ENCODE peak calls at places on chromosomes 12 and 14, in six cellular contexts. One of them, this sample, is unnamed.

GRCh38 chr14:105455766-105456660 is 18.6 kb upstream of the CRIP2 start:
- DNase-seq in stimulated activated CD4-positive, alpha-beta T cell treated with anti-CD3 and anti-CD28 coated beads, Interleukin-15, amount 100 ng/mL, for 24 hours: no peak
- DNase-seq in activated gamma-delta T cell treated with Interleukin-2 at 50 U/mL for 16 hours: no peak
- DNase-seq in neural crest cell: no peak
- DNase-seq in AG09319: no peak
- DNase-seq in ELR: no peak
- DNase-seq in this sample: no peak

GRCh38 chr12:57815177-57816000 is 3.1 kb downstream of the AVIL start:
- DNase-seq in stimulated activated CD4-positive, alpha-beta T cell treated with anti-CD3 and anti-CD28 coated beads, Interleukin-15, amount 100 ng/mL, for 24 hours: peak
- DNase-seq in activated gamma-delta T cell treated with Interleukin-2 at 50 U/mL for 16 hours: no peak
- DNase-seq in neural crest cell: no peak
- DNase-seq in AG09319: no peak
- DNase-seq in ELR: peak
- DNase-seq in this sample: no peak

GRCh38 chr14:81529391-81529790 is 4.3 kb downstream of the SEL1L start:
- DNase-seq in stimulated activated CD4-positive, alpha-beta T cell treated with anti-CD3 and anti-CD28 coated beads, Interleukin-15, amount 100 ng/mL, for 24 hours: no peak
- DNase-seq in activated gamma-delta T cell treated with Interleukin-2 at 50 U/mL for 16 hours: no peak
- DNase-seq in neural crest cell: no peak
- DNase-seq in AG09319: peak
- DNase-seq in ELR: no peak
- DNase-seq in this sample: no peak

GRCh38 chr12:54658306-54659264 is 10.4 kb upstream of the DCD start:
- DNase-seq in stimulated activated CD4-positive, alpha-beta T cell treated with anti-CD3 and anti-CD28 coated beads, Interleukin-15, amount 100 ng/mL, for 24 hours: peak
- DNase-seq in activated gamma-delta T cell treated with Interleukin-2 at 50 U/mL for 16 hours: peak
- DNase-seq in neural crest cell: peak
- DNase-seq in AG09319: no peak
- DNase-seq in ELR: peak
- DNase-seq in this sample: peak

GRCh38 chr12:44224399-44224798 is 388.5 kb downstream of the TMEM117 start:
- DNase-seq in stimulated activated CD4-positive, alpha-beta T cell treated with anti-CD3 and anti-CD28 coated beads, Interleukin-15, amount 100 ng/mL, for 24 hours: no peak
- DNase-seq in activated gamma-delta T cell treated with Interleukin-2 at 50 U/mL for 16 hours: no peak
- DNase-seq in neural crest cell: no peak
- DNase-seq in AG09319: no peak
- DNase-seq in ELR: no peak
- DNase-seq in this sample: no peak

GRCh38 chr14:24162083-24162482 is 1.0 kb downstream of the IRF9 start:
- DNase-seq in stimulated activated CD4-positive, alpha-beta T cell treated with anti-CD3 and anti-CD28 coated beads, Interleukin-15, amount 100 ng/mL, for 24 hours: peak
- DNase-seq in activated gamma-delta T cell treated with Interleukin-2 at 50 U/mL for 16 hours: no peak
- DNase-seq in neural crest cell: no peak
- DNase-seq in AG09319: no peak
- DNase-seq in ELR: no peak
- DNase-seq in this sample: no peak

GRCh38 chr14:89184952-89185351 is 232.1 kb downstream of the FOXN3 start:
- DNase-seq in stimulated activated CD4-positive, alpha-beta T cell treated with anti-CD3 and anti-CD28 coated beads, Interleukin-15, amount 100 ng/mL, for 24 hours: no peak
- DNase-seq in activated gamma-delta T cell treated with Interleukin-2 at 50 U/mL for 16 hours: no peak
- DNase-seq in neural crest cell: no peak
- DNase-seq in AG09319: no peak
- DNase-seq in ELR: no peak
- DNase-seq in this sample: no peak

GRCh38 chr12:108322998-108323397 is 16.1 kb downstream of the CMKLR1 start:
- DNase-seq in stimulated activated CD4-positive, alpha-beta T cell treated with anti-CD3 and anti-CD28 coated beads, Interleukin-15, amount 100 ng/mL, for 24 hours: no peak
- DNase-seq in activated gamma-delta T cell treated with Interleukin-2 at 50 U/mL for 16 hours: no peak
- DNase-seq in neural crest cell: no peak
- DNase-seq in AG09319: no peak
- DNase-seq in ELR: no peak
- DNase-seq in this sample: no peak

GRCh38 chr14:100297320-100298300 is 8.6 kb downstream of the SLC25A29 start:
- DNase-seq in stimulated activated CD4-positive, alpha-beta T cell treated with anti-CD3 and anti-CD28 coated beads, Interleukin-15, amount 100 ng/mL, for 24 hours: no peak
- DNase-seq in activated gamma-delta T cell treated with Interleukin-2 at 50 U/mL for 16 hours: no peak
- DNase-seq in neural crest cell: no peak
- DNase-seq in AG09319: no peak
- DNase-seq in ELR: peak
- DNase-seq in this sample: peak

GRCh38 chr12:69000540-69001243 is 67.7 kb upstream of the CPM start:
- DNase-seq in stimulated activated CD4-positive, alpha-beta T cell treated with anti-CD3 and anti-CD28 coated beads, Interleukin-15, amount 100 ng/mL, for 24 hours: no peak
- DNase-seq in activated gamma-delta T cell treated with Interleukin-2 at 50 U/mL for 16 hours: no peak
- DNase-seq in neural crest cell: no peak
- DNase-seq in AG09319: no peak
- DNase-seq in ELR: peak
- DNase-seq in this sample: peak

GRCh38 chr14:53902307-53902706 is 54.3 kb downstream of the BMP4 start:
- DNase-seq in stimulated activated CD4-positive, alpha-beta T cell treated with anti-CD3 and anti-CD28 coated beads, Interleukin-15, amount 100 ng/mL, for 24 hours: no peak
- DNase-seq in activated gamma-delta T cell treated with Interleukin-2 at 50 U/mL for 16 hours: no peak
- DNase-seq in neural crest cell: no peak
- DNase-seq in AG09319: no peak
- DNase-seq in ELR: peak
- DNase-seq in this sample: peak

GRCh38 chr12:11694528-11694927 is 45.1 kb downstream of the ETV6 start:
- DNase-seq in stimulated activated CD4-positive, alpha-beta T cell treated with anti-CD3 and anti-CD28 coated beads, Interleukin-15, amount 100 ng/mL, for 24 hours: no peak
- DNase-seq in activated gamma-delta T cell treated with Interleukin-2 at 50 U/mL for 16 hours: no peak
- DNase-seq in neural crest cell: no peak
- DNase-seq in AG09319: no peak
- DNase-seq in ELR: no peak
- DNase-seq in this sample: no peak

GRCh38 chr12:71442567-71442931 is 3.0 kb downstream of the LGR5 start:
- DNase-seq in stimulated activated CD4-positive, alpha-beta T cell treated with anti-CD3 and anti-CD28 coated beads, Interleukin-15, amount 100 ng/mL, for 24 hours: no peak
- DNase-seq in activated gamma-delta T cell treated with Interleukin-2 at 50 U/mL for 16 hours: no peak
- DNase-seq in neural crest cell: no peak
- DNase-seq in AG09319: no peak
- DNase-seq in ELR: no peak
- DNase-seq in this sample: no peak